ENCODE peak calls at places on chromosomes 12 and 14, in nine cellular contexts. V is HCT116, E is pancreas, O is left lung, M is endodermal cell, Y is psoas muscle, Z is RWPE2, A is kidney, S is ovary. P is an unnamed sample.

GRCh38 chr12:24750263-24750662 is 198.6 kb downstream of the BCAT1 start:
- DNase-seq in M (no peak), S (no peak), V (no peak), Y (no peak), O (no peak), Z (no peak), A (no peak), E (no peak), P (no peak)

GRCh38 chr12:121796855-121797751 is 3.6 kb upstream of the RHOF start:
- DNase-seq in A (peak; percentile 99), V (peak; percentile 84), M (peak; percentile 98), Z (peak; percentile 86), O (peak; percentile 97), S (peak; percentile 90), E (peak; percentile 97), Y (peak; percentile 97), P (peak; percentile 96)

GRCh38 chr12:106987846-106988245 is 900 bp upstream of the MTERF2 start:
- DNase-seq in Y (no peak), E (no peak), O (no peak), V (no peak), A (no peak), S (no peak), M (peak; percentile 70), Z (no peak), P (no peak)

GRCh38 chr12:104605685-104606084 is 148.9 kb downstream of the CHST11 start:
- DNase-seq in O (peak; percentile 81), Y (peak; percentile 70), E (peak; percentile 46), V (no peak), S (no peak), Z (no peak), M (peak; percentile 84), A (no peak), P (peak; percentile 94)

GRCh38 chr12:116266220-116266619 is 11.3 kb downstream of the MED13L start:
- DNase-seq in V (no peak), O (no peak), Y (no peak), M (peak; percentile 78), A (no peak), E (no peak), Z (no peak), S (no peak), P (no peak)

GRCh38 chr12:24595652-24596235 is 353.2 kb downstream of the BCAT1 start:
- DNase-seq in S (no peak), Y (no peak), M (peak; percentile 72), E (no peak), O (no peak), A (no peak), Z (no peak), V (no peak), P (no peak)

GRCh38 chr12:57150400-57150799 is 3.0 kb upstream of the LRP1-AS start:
- DNase-seq in M (no peak), S (peak; percentile 37), E (no peak), V (no peak), O (no peak), Z (no peak), Y (no peak), A (no peak), P (no peak)

GRCh38 chr12:27618836-27619235 is 77.4 kb upstream of the REP15 start:
- DNase-seq in V (no peak), M (no peak), S (no peak), Z (no peak), E (no peak), O (no peak), Y (no peak), A (no peak), P (no peak)

GRCh38 chr12:64029013-64029857 is 184.7 kb downstream of the SRGAP1 start:
- DNase-seq in S (no peak), E (no peak), M (no peak), Z (no peak), Y (peak; percentile 28), O (no peak), V (no peak), A (no peak), P (no peak)

GRCh38 chr12:64028541-64028940 is 184.0 kb downstream of the SRGAP1 start:
- DNase-seq in V (no peak), A (no peak), S (no peak), E (no peak), Z (no peak), Y (no peak), M (no peak), O (no peak), P (no peak)

GRCh38 chr12:64025174-64025958 is 180.9 kb downstream of the SRGAP1 start:
- DNase-seq in S (no peak), Z (no peak), O (no peak), A (no peak), V (no peak), Y (no peak), E (no peak), M (no peak), P (no peak)

GRCh38 chr12:64034901-64035576 is 187.1 kb downstream of the KICS2 start:
- DNase-seq in A (no peak), S (no peak), Z (no peak), M (no peak), E (no peak), Y (no peak), O (no peak), V (no peak), P (no peak)

GRCh38 chr12:64030155-64030554 is 185.7 kb downstream of the SRGAP1 start:
- DNase-seq in M (no peak), E (no peak), A (no peak), V (no peak), Y (no peak), S (no peak), Z (no peak), O (no peak), P (no peak)
- H3K4me1 ChIP-seq in M (no peaks in the 10 kb centered on the region), E (no peaks in the 10 kb centered on the region), A (peaks cover 2% of the 10 kb centered on the region), V (no peaks in the 10 kb centered on the region), Y (no peaks in the 10 kb centered on the region), S (peaks cover 2% of the 10 kb centered on the region), Z (no peaks in the 10 kb centered on the region), O (no peaks in the 10 kb centered on the region), P (peaks cover 9% of the 10 kb centered on the region)

GRCh38 chr14:54349713-54350112 is 47.1 kb upstream of the CDKN3 start:
- DNase-seq in S (no peak), E (no peak), Y (no peak), A (no peak), V (no peak), M (no peak), Z (no peak), O (no peak), P (no peak)

GRCh38 chr14:54353266-54353665 is 43.5 kb upstream of the CDKN3 start:
- DNase-seq in E (no peak), O (no peak), Z (no peak), Y (no peak), M (no peak), A (no peak), V (no peak), S (no peak), P (no peak)

GRCh38 chr14:54348001-54348611 is 48.7 kb upstream of the CDKN3 start:
- DNase-seq in Z (no peak), M (no peak), V (peak; percentile 44), O (no peak), Y (no peak), S (no peak), A (no peak), E (no peak), P (no peak)

GRCh38 chr14:54348923-54349615 is 47.7 kb upstream of the CDKN3 start:
- DNase-seq in V (no peak), A (no peak), M (peak; percentile 65), Y (peak; percentile 34), S (peak; percentile 55), O (no peak), Z (no peak), E (no peak), P (no peak)

DNA sequence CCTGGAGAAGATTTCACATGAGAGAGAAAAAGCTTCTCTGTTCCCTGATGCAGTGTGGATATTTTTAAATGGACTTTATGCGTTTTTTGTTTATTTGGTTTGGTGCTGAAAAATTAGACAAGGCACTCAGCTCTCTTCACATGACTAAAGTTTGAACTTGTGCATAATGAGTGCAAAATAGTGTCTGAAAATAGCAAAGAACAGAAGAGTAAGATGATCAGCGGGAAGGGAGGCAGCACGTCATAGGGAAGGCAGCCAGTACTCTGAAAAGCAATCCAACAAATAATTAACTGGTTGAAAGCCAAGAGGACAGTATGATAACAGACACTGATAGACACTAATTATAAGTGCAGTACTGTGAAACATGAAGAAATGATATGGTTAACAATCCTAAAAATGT is 46.6 kb upstream of the CDKN3 start:
- DNase-seq in Y (no peak), Z (no peak), V (no peak), E (no peak), O (no peak), M (no peak), S (no peak), A (no peak), P (no peak)
- H3K4me3 ChIP-seq in Y (no peak overlapping the region), Z (no peak overlapping the region), V (no peak overlapping the region), E (no peak overlapping the region), O (no peak overlapping the region), M (no peak overlapping the region), S (no peak overlapping the region), A (no peak overlapping the region), P (no peak overlapping the region)

GRCh38 chr14:31138301-31138700 is 69.3 kb downstream of the HECTD1 start:
- DNase-seq in V (no peak), O (no peak), Z (no peak), E (no peak), M (no peak), Y (no peak), S (no peak), A (no peak), P (no peak)
- TF ChIP-seq CTCF in V (no peak), O (no peak), Z (no peak), E (no peak), M (no peak), Y (no peak), S (no peak), A (no peak), P (no peak)

GRCh38 chr14:93084402-93084801 is 31.3 kb downstream of the ITPK1 start:
- DNase-seq in E (no peak), A (no peak), V (no peak), M (no peak), Y (no peak), Z (no peak), S (no peak), O (peak; percentile 3), P (no peak)

GRCh38 chr14:93079865-93080403 is 35.8 kb downstream of the ITPK1 start:
- DNase-seq in E (no peak), Z (no peak), V (no peak), S (no peak), Y (no peak), M (no peak), O (peak; percentile 8), A (no peak), P (no peak)

GRCh38 chr14:93082576-93083001 is 33.1 kb downstream of the ITPK1 start:
- DNase-seq in V (no peak), Y (no peak), M (no peak), E (no peak), S (no peak), Z (no peak), A (no peak), O (peak; percentile 67), P (no peak)

GRCh38 chr14:93083898-93084297 is 31.8 kb downstream of the ITPK1 start:
- DNase-seq in A (no peak), M (no peak), S (no peak), Z (no peak), O (peak; percentile 31), V (no peak), Y (no peak), E (no peak), P (no peak)

DNA sequence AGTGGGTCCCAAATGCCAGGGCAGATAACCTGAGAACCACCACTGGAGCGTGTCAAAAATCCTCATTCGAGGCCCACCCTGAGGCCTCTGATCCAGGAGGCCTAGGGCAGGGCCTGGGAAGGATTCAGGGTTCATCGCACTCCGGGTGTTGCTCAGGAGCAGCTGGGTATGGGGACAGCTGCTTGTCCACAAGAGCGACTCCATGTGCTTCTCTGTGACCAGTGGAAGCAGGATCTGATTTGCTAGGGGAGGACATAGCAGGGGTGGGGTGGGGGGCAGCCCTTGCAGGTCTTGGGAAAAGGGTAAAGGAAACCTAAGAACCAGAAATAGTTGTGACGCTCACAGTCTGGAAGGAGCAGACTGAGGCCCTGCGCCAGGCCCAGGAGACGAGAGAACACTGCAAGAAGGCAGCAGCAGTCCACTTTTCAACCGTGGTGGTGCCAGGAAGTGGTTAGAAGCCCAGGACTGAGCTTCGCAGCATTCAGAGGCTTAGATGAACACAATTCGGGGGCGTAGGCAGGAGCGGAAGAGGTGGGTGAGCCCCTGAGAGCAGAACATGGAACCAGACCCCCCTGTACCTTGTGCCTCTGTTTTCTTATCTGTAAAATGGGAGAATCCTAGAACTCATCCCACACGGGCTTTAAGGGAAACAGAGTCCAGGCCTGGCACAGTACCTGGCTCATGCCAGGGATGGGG is 33.7 kb downstream of the ITPK1 start:
- DNase-seq in Z (no peak), O (peak; percentile 36), Y (no peak), V (no peak), M (no peak), E (no peak), S (no peak), A (no peak), P (no peak)
- H3K4me1 ChIP-seq in Z (peaks cover 17% of the 10 kb centered on the region), O (peaks cover 31% of the 10 kb centered on the region), Y (peaks cover 12% of the 10 kb centered on the region), V (peaks cover 7% of the 10 kb centered on the region), M (peaks cover 10% of the 10 kb centered on the region), E (no peaks in the 10 kb centered on the region), S (no peaks in the 10 kb centered on the region), A (peaks cover 37% of the 10 kb centered on the region), P (peaks cover 83% of the 10 kb centered on the region)